ENCODE peak calls at places on chromosomes 4 and X, in four cellular contexts. D is neural progenitor cell, T is AG04449, G is fibroblast of lung. X is an unnamed sample.
A peak's percentile ranks its signal among the peaks of the same experiment; 100 is the strongest.

GRCh38 chrX:10062980-10063379 is 93.8 kb upstream of the CLCN4 start:
- DNase-seq in T (no peak), G (no peak), D (no peak), X (no peak)

GRCh38 chrX:135421932-135422809 is at the start of gene SMIM10L2A:
- DNase-seq in D (no peak), G (no peak), T (no peak), X (no peak)

GRCh38 chr4:3302164-3302785 is 9.5 kb downstream of the RGS12 start:
- DNase-seq in D (no peak), G (peak; percentile 64), T (no peak), X (no peak)

GRCh38 chrX:41475611-41476241 is 28.6 kb downstream of the NYX start:
- DNase-seq in G (no peak), D (peak; percentile 91), T (no peak), X (no peak)

GRCh38 chrX:148412006-148412405 is 88.4 kb upstream of the AFF2 start:
- DNase-seq in T (no peak), D (no peak), G (peak; percentile 33), X (no peak)

GRCh38 chr4:133969202-133969873 is 232.3 kb downstream of the PABPC4L start:
- DNase-seq in T (no peak), G (peak; percentile 80), D (no peak), X (peak; percentile 20)

GRCh38 chr4:112897548-112897947 is 151.9 kb upstream of the ANK2 start:
- DNase-seq in T (no peak), G (no peak), D (peak; percentile 60), X (peak; percentile 20)

GRCh38 chrX:51435101-51435500 is 61.3 kb downstream of the NUDT11 start:
- DNase-seq in G (no peak), T (no peak), D (no peak), X (no peak)

GRCh38 chr4:125370478-125370877 is 55.7 kb downstream of the FAT4 start:
- DNase-seq in T (no peak), D (no peak), G (no peak), X (no peak)

GRCh38 chr4:81257021-81257420 is 42.0 kb upstream of the PRKG2 start:
- DNase-seq in D (no peak), G (peak; percentile 65), T (no peak), X (peak; percentile 80)

GRCh38 chr4:11367371-11367770 is 61.3 kb downstream of the HS3ST1 start:
- DNase-seq in D (peak; percentile 57), T (no peak), G (peak; percentile 50), X (no peak)

GRCh38 chr4:189825466-189825865 is 115.2 kb upstream of the FRG1 start:
- DNase-seq in T (no peak), G (no peak), D (no peak), X (no peak)

GRCh38 chr4:114364857-114365256 is 233.8 kb upstream of the UGT8 start:
- DNase-seq in T (peak; percentile 87), D (no peak), G (peak; percentile 97), X (peak; percentile 87)

GRCh38 chr4:18840499-18840898 is 818.9 kb upstream of the LCORL start:
- DNase-seq in D (no peak), G (peak; percentile 35), T (no peak), X (no peak)

GRCh38 chr4:8770518-8771257 is 101.0 kb downstream of the HMX1 start:
- DNase-seq in G (no peak), D (peak; percentile 43), T (no peak), X (no peak)

GRCh38 chrX:68978211-68978780 is 149.5 kb downstream of the EFNB1 start:
- DNase-seq in D (peak; percentile 60), G (peak; percentile 79), T (no peak), X (no peak)

GRCh38 chr4:85740431-85740861 is 265.5 kb downstream of the ARHGAP24 start:
- DNase-seq in T (no peak), G (peak; percentile 39), D (no peak), X (peak; percentile 76)

GRCh38 chr4:73735231-73735630 is 5.1 kb upstream of the CXCL8 start:
- DNase-seq in T (no peak), D (no peak), G (peak; percentile 56), X (peak; percentile 37)

GRCh38 chr4:183658362-183659028 is 490 bp downstream of the RWDD4 start:
- DNase-seq in T (no peak), G (no peak), D (peak; percentile 49), X (no peak)

GRCh38 chr4:76476606-76477005 is 41.6 kb downstream of the SHROOM3 start:
- DNase-seq in D (no peak), G (peak; percentile 40), T (no peak), X (no peak)

GRCh38 chr4:74189331-74190043 is 31.6 kb downstream of the MTHFD2L start:
- DNase-seq in G (peak; percentile 58), T (no peak), D (peak; percentile 70), X (peak; percentile 59)

GRCh38 chrX:134932528-134933217 is 58.1 kb upstream of the SMIM10 start:
- DNase-seq in T (peak; percentile 17), D (no peak), G (peak; percentile 92), X (peak; percentile 63)

GRCh38 chr4:184817494-184818215 is 8.1 kb downstream of the ACSL1 start:
- DNase-seq in G (no peak), T (no peak), D (no peak), X (no peak)

GRCh38 chrX:119871599-119872395 is at the start of the genes NDUFA1 and RNF113A:
- DNase-seq in T (no peak), D (peak; percentile 84), G (peak; percentile 82), X (peak; percentile 85)

DNA sequence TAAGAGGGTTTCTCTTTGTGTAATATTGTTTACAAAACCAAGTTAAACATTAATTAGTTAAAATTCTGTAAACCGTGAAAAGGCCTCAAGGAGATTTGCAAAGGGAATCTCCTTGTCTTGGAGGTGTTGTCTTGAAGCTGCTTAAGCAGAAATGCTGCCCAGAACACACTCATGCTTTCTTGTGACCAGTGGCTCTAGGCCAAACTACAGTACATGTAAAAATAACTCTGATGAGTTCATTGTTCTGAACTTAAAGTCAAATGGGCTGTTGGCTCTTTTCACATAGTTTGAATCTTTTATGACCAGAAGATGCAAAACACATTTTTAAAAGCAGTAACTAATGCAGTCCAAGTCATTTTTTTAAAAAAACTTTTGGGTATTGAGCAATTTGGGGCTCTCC is 112.5 kb upstream of the ATXN3L start:
- DNase-seq in T (peak; percentile 96), D (no peak), G (peak; percentile 98), X (peak; percentile 91)
- H3K4me3 ChIP-seq in T (no peak overlapping the region), D (no peak overlapping the region), G (no peak overlapping the region), X (no peak overlapping the region)

GRCh38 chr4:180615746-180616145 is 1627.5 kb upstream of the TENM3 start:
- DNase-seq in G (no peak), T (no peak), D (peak; percentile 9), X (no peak)
- TF ChIP-seq CTCF in G (no peak), T (no peak), D (peak; percentile 42), X (no peak)

GRCh38 chr4:153468587-153468986 is 2.4 kb downstream of the TMEM131L start:
- DNase-seq in D (no peak), G (no peak), T (no peak), X (peak; percentile 10)
- H3K4me3 ChIP-seq in D (no peak overlapping the region), G (no peak overlapping the region), T (peak overlapping the region; percentile 7), X (peak overlapping the region; percentile 77)

GRCh38 chr4:7655549-7656243 is 221.0 kb upstream of the PSAPL1 start:
- DNase-seq in D (no peak), G (peak; percentile 38), T (no peak), X (no peak)

GRCh38 chr4:7657545-7658296 is 223.0 kb upstream of the PSAPL1 start:
- DNase-seq in G (no peak), D (no peak), T (no peak), X (no peak)

GRCh38 chr4:7654550-7655266 is 220.0 kb upstream of the PSAPL1 start:
- DNase-seq in G (no peak), T (no peak), D (no peak), X (no peak)

GRCh38 chr4:7655267-7655548 is 220.5 kb upstream of the PSAPL1 start:
- DNase-seq in T (no peak), D (no peak), G (no peak), X (no peak)

GRCh38 chr4:7656244-7656800 is 221.6 kb upstream of the PSAPL1 start:
- DNase-seq in T (no peak), G (no peak), D (no peak), X (no peak)
- TF ChIP-seq CTCF in T (no peak), G (no peak), D (no peak), X (no peak)

GRCh38 chr4:26299254-26299882 is 21.4 kb upstream of the RBPJ start:
- DNase-seq in D (no peak), T (no peak), G (no peak), X (no peak)
- H3K4me3 ChIP-seq in D (no peak overlapping the region), T (no peak overlapping the region), G (no peak overlapping the region), X (no peak overlapping the region)

DNA sequence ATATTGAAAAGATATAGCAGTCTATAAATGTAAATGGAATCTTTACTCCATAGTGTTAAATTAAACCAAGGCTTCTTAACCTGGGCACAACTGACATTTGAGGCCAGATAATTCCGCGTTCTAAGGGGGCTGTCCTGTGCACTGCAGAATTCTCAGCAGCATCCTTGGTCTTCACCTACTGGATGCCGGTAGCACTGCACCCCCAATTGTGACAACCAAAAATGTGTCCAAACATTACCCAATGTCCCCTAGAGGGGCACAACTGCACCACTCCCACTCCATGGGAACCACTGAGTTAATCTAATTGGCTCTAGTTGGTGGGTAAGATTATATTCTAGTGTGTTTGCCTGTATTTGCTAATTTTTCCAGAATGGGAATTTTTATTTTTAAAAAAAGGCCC is 16.6 kb downstream of the AP1S2 start:
- DNase-seq in T (no peak), G (no peak), D (peak; percentile 39), X (no peak)
- TF ChIP-seq CTCF in T (no peak), G (peak; percentile 13), D (peak; percentile 42), X (no peak)

X was measured in foreskin fibroblast.